ENCODE peak calls at places on chromosomes 7 and 10, in six cellular contexts. P, B, Z, M, E and X are unnamed samples.

GRCh38 chr7:151740180-151740845 is 136.6 kb downstream of the PRKAG2 start:
- DNase-seq in P (no peak), B (no peak), Z (no peak), M (no peak), E (no peak), X (no peak)

GRCh38 chr10:9296206-9296605 is 1241.7 kb downstream of the GATA3 start:
- DNase-seq in P (no peak), B (no peak), Z (no peak), M (peak), E (no peak), X (no peak)

GRCh38 chr10:79449181-79450146 is 4.0 kb upstream of the ZCCHC24 start:
- DNase-seq in P (no peak), B (no peak), Z (no peak), M (no peak), E (no peak), X (no peak)

GRCh38 chr10:103731609-103732270 is 123.6 kb downstream of the SH3PXD2A start:
- DNase-seq in P (no peak), B (no peak), Z (no peak), M (peak), E (no peak), X (no peak)

GRCh38 chr7:30705596-30705995 is 23.3 kb upstream of the CRHR2 start:
- DNase-seq in P (no peak), B (no peak), Z (no peak), M (no peak), E (no peak), X (no peak)

GRCh38 chr10:95430231-95430951 is 130.8 kb downstream of the SORBS1 start:
- DNase-seq in P (no peak), B (no peak), Z (no peak), M (peak), E (peak), X (no peak)

GRCh38 chr10:48501806-48502771 is 102.8 kb downstream of the ARHGAP22 start:
- DNase-seq in P (no peak), B (no peak), Z (no peak), M (no peak), E (no peak), X (no peak)

GRCh38 chr10:88261152-88261551 is 322.0 kb downstream of the RNLS start:
- DNase-seq in P (no peak), B (no peak), Z (no peak), M (no peak), E (no peak), X (no peak)

GRCh38 chr7:128860158-128861073 is 2.2 kb upstream of the ATP6V1F start:
- DNase-seq in P (no peak), B (no peak), Z (peak), M (peak), E (no peak), X (no peak)

GRCh38 chr10:19876570-19876969 is 60.3 kb downstream of the PLXDC2 start:
- DNase-seq in P (no peak), B (no peak), Z (no peak), M (no peak), E (no peak), X (no peak)

GRCh38 chr10:103592186-103593021 is 98.9 kb downstream of the NEURL1 start:
- DNase-seq in P (no peak), B (no peak), Z (no peak), M (peak), E (peak), X (no peak)

GRCh38 chr10:44982114-44982460 is 3.5 kb upstream of the DEPP1 start:
- DNase-seq in P (peak), B (peak), Z (no peak), M (no peak), E (no peak), X (no peak)

GRCh38 chr7:130943336-130943901 is 209.4 kb upstream of the KLF14 start:
- DNase-seq in P (no peak), B (no peak), Z (no peak), M (peak), E (no peak), X (no peak)

GRCh38 chr7:130941322-130942210 is 207.6 kb upstream of the KLF14 start:
- DNase-seq in P (peak), B (peak), Z (no peak), M (no peak), E (no peak), X (no peak)

GRCh38 chr7:130940907-130941306 is 206.9 kb upstream of the KLF14 start:
- DNase-seq in P (no peak), B (no peak), Z (no peak), M (no peak), E (no peak), X (no peak)

GRCh38 chr7:130943981-130944380 is 210.0 kb upstream of the KLF14 start:
- DNase-seq in P (no peak), B (no peak), Z (no peak), M (no peak), E (no peak), X (no peak)

GRCh38 chr7:130942211-130942964 is 208.4 kb upstream of the KLF14 start:
- DNase-seq in P (peak), B (no peak), Z (no peak), M (peak), E (no peak), X (no peak)
- H3K4me3 ChIP-seq in P (peak), B (no peak), Z (no peak), M (no peak), E (no peak), X (no peak)

GRCh38 chr10:11246752-11247467 is 229.2 kb downstream of the CELF2 start:
- DNase-seq in P (no peak), B (no peak), Z (no peak), M (no peak), E (no peak), X (no peak)

GRCh38 chr10:11245095-11245479 is 227.4 kb downstream of the CELF2 start:
- DNase-seq in P (no peak), B (no peak), Z (no peak), M (no peak), E (no peak), X (no peak)

GRCh38 chr10:11243425-11244222 is 226.0 kb downstream of the CELF2 start:
- DNase-seq in P (no peak), B (no peak), Z (no peak), M (no peak), E (no peak), X (peak)

GRCh38 chr10:11245510-11245909 is 227.8 kb downstream of the CELF2 start:
- DNase-seq in P (no peak), B (no peak), Z (no peak), M (no peak), E (no peak), X (no peak)

GRCh38 chr10:11245981-11246590 is 228.4 kb downstream of the CELF2 start:
- DNase-seq in P (no peak), B (no peak), Z (no peak), M (no peak), E (no peak), X (no peak)
- H3K4me3 ChIP-seq in P (no peak), B (no peak), Z (no peak), M (no peak), E (no peak), X (no peak)

GRCh38 chr7:19916011-19916410 is 142.6 kb upstream of the TMEM196 start:
- DNase-seq in P (no peak), B (no peak), Z (no peak), M (peak), E (no peak), X (no peak)
- H3K4me3 ChIP-seq in P (no peak), B (no peak), Z (no peak), M (no peak), E (no peak), X (no peak)

DNA sequence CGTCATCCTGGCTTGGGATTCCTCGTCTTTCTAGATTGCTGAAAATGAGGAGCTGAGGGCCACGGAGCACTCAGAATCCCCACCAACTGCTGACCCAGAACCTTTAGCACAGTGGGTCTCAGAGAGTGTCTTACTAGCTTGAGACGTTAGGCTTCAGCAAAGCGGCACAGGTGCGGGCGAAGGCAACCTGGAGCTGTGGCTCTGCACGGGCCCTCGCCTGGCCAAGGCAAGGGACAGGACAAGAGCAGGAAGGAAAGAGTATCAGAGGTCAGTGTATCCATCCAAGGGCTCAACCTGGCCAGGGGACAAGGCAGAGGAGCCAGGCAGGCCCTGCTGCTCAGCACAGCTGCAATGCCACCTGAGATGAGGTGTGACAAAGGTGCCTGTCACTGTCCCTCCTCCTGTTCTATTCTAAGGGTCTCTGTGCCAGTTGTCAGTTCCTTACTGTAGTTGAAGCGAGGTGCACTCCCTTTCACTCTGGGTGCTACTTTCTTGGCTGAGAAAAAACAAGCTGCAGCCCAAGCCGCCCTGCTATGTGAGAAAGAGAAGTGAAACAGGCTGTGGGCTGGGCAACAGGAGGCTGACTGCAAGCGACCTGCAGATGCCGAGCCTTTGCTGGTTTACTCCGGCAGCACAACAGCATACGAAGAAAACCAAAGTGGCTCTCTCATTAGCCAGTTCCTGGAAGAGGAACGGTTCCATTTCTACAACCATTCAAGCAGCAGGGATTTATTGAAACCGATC is 33.3 kb upstream of the KDM7A start:
- DNase-seq in P (peak), B (peak), Z (no peak), M (no peak), E (no peak), X (no peak)
- H3K4me3 ChIP-seq in P (no peak), B (no peak), Z (no peak), M (no peak), E (no peak), X (no peak)

DNA sequence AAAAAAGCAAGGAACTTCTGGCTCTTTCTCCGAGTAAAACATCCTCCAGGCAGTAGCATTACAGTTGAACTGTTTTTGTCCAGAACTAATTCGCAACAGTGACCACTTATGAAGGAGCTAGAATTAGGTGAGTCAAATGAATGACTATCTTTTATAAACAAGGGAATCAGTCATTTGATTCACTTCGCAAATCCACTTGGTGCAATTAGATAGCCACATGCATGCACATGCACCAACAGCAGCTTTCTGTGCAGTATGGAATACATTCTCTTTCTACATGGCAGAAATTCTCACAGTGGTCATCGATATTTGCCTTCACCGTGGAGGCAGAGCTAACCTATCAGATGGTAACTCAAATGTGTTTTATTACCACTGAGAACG is 118.8 kb downstream of the CDK6 start:
- DNase-seq in P (no peak), B (no peak), Z (no peak), M (no peak), E (no peak), X (no peak)
- H3K4me3 ChIP-seq in P (peak), B (peak), Z (no peak), M (no peak), E (no peak), X (peak)